ENCODE peak calls at places on chromosomes 1 and 21, in nine cellular contexts. R is CD8-positive, alpha-beta T cell; Q is lower lobe of right lung; H is heart left ventricle; O is fibroblast of lung; W is breast epithelium; T is uterus; S is stomach; X is mesenchymal stem cell. I is an unnamed sample. For H3K27me3, the result is how much of the 10 kb centered on the place peaks cover.

GRCh38 chr1:240285541-240285940 is 193.9 kb downstream of the FMN2 start:
- DNase-seq in R (no peak), Q (no peak), H (no peak), O (peak), W (no peak), T (no peak), S (no peak), X (peak), I (no peak)

GRCh38 chr1:57024855-57025254 is 59.0 kb upstream of the C8B start:
- DNase-seq in R (no peak), Q (no peak), H (no peak), O (no peak), W (no peak), T (no peak), S (no peak), X (no peak), I (no peak)

GRCh38 chr1:8727809-8728213 is 89.6 kb downstream of the RERE start:
- DNase-seq in R (no peak), Q (no peak), H (peak), O (peak), W (no peak), T (no peak), S (no peak), X (no peak), I (no peak)

GRCh38 chr1:243944429-243945160 is 94.6 kb upstream of the AKT3 start:
- DNase-seq in R (no peak), Q (no peak), H (no peak), O (peak), W (no peak), T (no peak), S (no peak), X (peak), I (no peak)

GRCh38 chr1:36178479-36179219 is 22.7 kb downstream of the MAP7D1 start:
- DNase-seq in R (no peak), Q (peak), H (peak), O (no peak), W (no peak), T (no peak), S (peak), X (no peak), I (no peak)

GRCh38 chr1:15329481-15329815 is 80.2 kb upstream of the EFHD2 start:
- DNase-seq in R (no peak), Q (no peak), H (no peak), O (no peak), W (no peak), T (no peak), S (no peak), X (no peak), I (no peak)

GRCh38 chr1:202852163-202852904 is 36.6 kb downstream of the RABIF start:
- DNase-seq in R (no peak), Q (no peak), H (no peak), O (peak), W (no peak), T (no peak), S (peak), X (peak), I (no peak)

GRCh38 chr1:18481190-18481920 is 625 bp downstream of the KLHDC7A start:
- DNase-seq in R (no peak), Q (no peak), H (no peak), O (no peak), W (no peak), T (no peak), S (peak), X (no peak), I (no peak)

GRCh38 chr1:201266276-201266675 is 17.0 kb upstream of the PKP1 start:
- DNase-seq in R (no peak), Q (no peak), H (no peak), O (no peak), W (no peak), T (no peak), S (no peak), X (no peak), I (no peak)

GRCh38 chr1:206693592-206693991 is 8.9 kb downstream of the MAPKAPK2 start:
- DNase-seq in R (no peak), Q (no peak), H (peak), O (peak), W (no peak), T (no peak), S (no peak), X (peak), I (no peak)

GRCh38 chr1:21384620-21385019 is 55.3 kb upstream of the NBPF3 start:
- DNase-seq in R (no peak), Q (peak), H (no peak), O (no peak), W (no peak), T (no peak), S (no peak), X (no peak), I (no peak)

GRCh38 chr1:165712764-165713163 is 14.4 kb upstream of the ALDH9A1 start:
- DNase-seq in R (no peak), Q (no peak), H (no peak), O (no peak), W (no peak), T (no peak), S (no peak), X (no peak), I (no peak)

GRCh38 chr1:168582690-168583325 is 6.4 kb downstream of the XCL1 start:
- DNase-seq in R (no peak), Q (no peak), H (no peak), O (peak), W (no peak), T (no peak), S (no peak), X (no peak), I (no peak)

GRCh38 chr1:80448081-80448480 is 1352.7 kb upstream of the ADGRL2 start:
- DNase-seq in R (no peak), Q (no peak), H (no peak), O (peak), W (no peak), T (no peak), S (no peak), X (no peak), I (no peak)

GRCh38 chr21:43814215-43815106 is 25.1 kb downstream of the RRP1 start:
- DNase-seq in R (no peak), Q (no peak), H (no peak), O (peak), W (no peak), T (no peak), S (no peak), X (no peak), I (no peak)

GRCh38 chr21:43210454-43211084 is 41.8 kb downstream of the CRYAA start:
- DNase-seq in R (no peak), Q (no peak), H (peak), O (no peak), W (peak), T (no peak), S (no peak), X (no peak), I (no peak)

GRCh38 chr1:6016191-6016865 is 24.1 kb upstream of the NPHP4 start:
- DNase-seq in R (no peak), Q (no peak), H (no peak), O (peak), W (no peak), T (no peak), S (no peak), X (no peak), I (no peak)

GRCh38 chr1:66925944-66926343 is 1.2 kb downstream of the MIER1 start:
- DNase-seq in R (no peak), Q (no peak), H (no peak), O (no peak), W (no peak), T (no peak), S (no peak), X (peak), I (no peak)

GRCh38 chr1:193181985-193182384 is 4.4 kb downstream of the B3GALT2 start:
- DNase-seq in R (no peak), Q (no peak), H (peak), O (peak), W (no peak), T (no peak), S (no peak), X (no peak), I (no peak)

GRCh38 chr1:247287460-247287859 is 31.6 kb downstream of the VN1R5 start:
- DNase-seq in R (no peak), Q (no peak), H (no peak), O (no peak), W (no peak), T (no peak), S (no peak), X (no peak), I (no peak)

GRCh38 chr1:243842978-243843490 is 7.0 kb downstream of the AKT3 start:
- DNase-seq in R (no peak), Q (no peak), H (no peak), O (peak), W (no peak), T (peak), S (no peak), X (peak), I (no peak)

GRCh38 chr1:232333419-232333767 is 296.5 kb downstream of the SIPA1L2 start:
- DNase-seq in R (no peak), Q (no peak), H (no peak), O (no peak), W (no peak), T (no peak), S (no peak), X (no peak), I (no peak)

GRCh38 chr1:241375906-241376305 is 18.9 kb upstream of the RGS7 start:
- DNase-seq in R (no peak), Q (no peak), H (no peak), O (no peak), W (no peak), T (no peak), S (no peak), X (no peak), I (no peak)

GRCh38 chr21:42463861-42464515 is 32.0 kb downstream of the RSPH1 start:
- DNase-seq in R (peak), Q (peak), H (no peak), O (peak), W (peak), T (no peak), S (peak), X (peak), I (peak)

GRCh38 chr21:44623575-44623974 is 3.3 kb upstream of the KRTAP10-9 start:
- DNase-seq in R (no peak), Q (no peak), H (no peak), O (no peak), W (no peak), T (no peak), S (no peak), X (no peak), I (no peak)

GRCh38 chr1:2534775-2535387 is 4.8 kb upstream of the HES5 start:
- DNase-seq in R (no peak), Q (peak), H (no peak), O (peak), W (no peak), T (no peak), S (no peak), X (peak), I (no peak)

GRCh38 chr1:43890815-43891214 is 42.8 kb upstream of the ARTN start:
- DNase-seq in R (no peak), Q (no peak), H (no peak), O (no peak), W (no peak), T (no peak), S (no peak), X (peak), I (no peak)

GRCh38 chr1:230071316-230071715 is 4.3 kb downstream of the GALNT2 start:
- DNase-seq in R (no peak), Q (no peak), H (no peak), O (no peak), W (no peak), T (no peak), S (no peak), X (no peak), I (no peak)

GRCh38 chr1:185864889-185865288 is 130.7 kb downstream of the HMCN1 start:
- DNase-seq in R (no peak), Q (no peak), H (no peak), O (peak), W (no peak), T (no peak), S (no peak), X (peak), I (no peak)

GRCh38 chr1:84758968-84759491 is 68.8 kb upstream of the SSX2IP start:
- DNase-seq in R (no peak), Q (no peak), H (no peak), O (peak), W (no peak), T (peak), S (no peak), X (peak), I (no peak)

GRCh38 chr1:205058853-205059252 is 15.8 kb downstream of the CNTN2 start:
- DNase-seq in R (no peak), Q (no peak), H (no peak), O (no peak), W (no peak), T (no peak), S (no peak), X (no peak), I (no peak)

GRCh38 chr1:205056188-205056611 is 13.2 kb downstream of the CNTN2 start:
- DNase-seq in R (no peak), Q (no peak), H (no peak), O (no peak), W (no peak), T (no peak), S (no peak), X (no peak), I (no peak)

GRCh38 chr1:205056956-205057568 is 14.1 kb downstream of the CNTN2 start:
- DNase-seq in R (no peak), Q (no peak), H (no peak), O (no peak), W (no peak), T (no peak), S (no peak), X (no peak), I (no peak)

GRCh38 chr1:205059660-205060059 is 16.6 kb downstream of the CNTN2 start:
- DNase-seq in R (no peak), Q (no peak), H (no peak), O (no peak), W (no peak), T (no peak), S (no peak), X (no peak), I (no peak)

DNA sequence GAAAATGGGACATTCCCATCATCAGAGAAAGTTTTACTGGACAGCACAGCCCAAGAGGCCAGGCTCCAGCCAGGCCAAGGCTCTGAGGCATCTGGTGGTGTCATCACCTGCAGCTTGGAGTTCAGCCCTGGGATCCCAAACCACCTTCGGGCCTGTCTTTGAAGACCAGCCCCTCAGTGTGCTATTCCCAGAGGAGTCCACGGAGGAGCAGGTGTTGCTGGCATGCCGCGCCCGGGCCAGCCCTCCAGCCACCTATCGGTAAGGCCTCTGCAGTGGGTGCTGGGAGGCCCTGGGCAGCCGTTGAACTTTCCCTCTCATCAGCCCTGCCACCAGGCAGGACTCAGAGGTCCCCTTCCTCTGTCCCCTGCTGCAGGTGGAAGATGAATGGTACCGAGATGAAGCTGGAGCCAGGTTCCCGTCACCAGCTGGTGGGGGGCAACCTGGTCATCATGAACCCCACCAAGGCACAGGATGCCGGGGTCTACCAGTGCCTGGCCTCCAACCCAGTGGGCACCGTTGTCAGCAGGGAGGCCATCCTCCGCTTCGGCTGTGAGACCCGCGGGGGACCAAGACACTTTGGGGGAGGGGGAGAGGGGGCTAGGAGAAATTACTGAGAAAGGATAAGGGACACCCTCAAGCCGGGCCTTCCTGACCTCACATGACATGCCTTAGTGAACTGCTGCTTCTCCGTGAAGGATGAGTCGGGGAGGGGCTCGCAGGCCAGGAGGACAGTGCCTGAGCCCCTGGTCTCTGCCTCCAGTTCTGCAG is 15.0 kb downstream of the CNTN2 start:
- DNase-seq in R (no peak), Q (no peak), H (no peak), O (no peak), W (no peak), T (no peak), S (no peak), X (no peak), I (no peak)
- H3K27ac ChIP-seq in R (no peak), Q (no peak), H (no peak), O (no peak), W (no peak), T (no peak), S (no peak), X (no peak), I (no peak)

GRCh38 chr1:145705634-145706033 is 1.5 kb downstream of the PDZK1 start:
- DNase-seq in R (no peak), Q (no peak), H (no peak), O (no peak), W (no peak), T (no peak), S (no peak), X (no peak), I (no peak)

GRCh38 chr1:145702052-145702451 is 5.1 kb downstream of the PDZK1 start:
- DNase-seq in R (no peak), Q (no peak), H (no peak), O (no peak), W (no peak), T (no peak), S (no peak), X (no peak), I (no peak)

GRCh38 chr1:145696630-145696960 is 10.6 kb downstream of the PDZK1 start:
- DNase-seq in R (no peak), Q (no peak), H (no peak), O (no peak), W (no peak), T (no peak), S (no peak), X (no peak), I (no peak)

GRCh38 chr1:145702826-145703225 is 4.3 kb downstream of the PDZK1 start:
- DNase-seq in R (no peak), Q (no peak), H (no peak), O (no peak), W (no peak), T (no peak), S (no peak), X (no peak), I (no peak)

DNA sequence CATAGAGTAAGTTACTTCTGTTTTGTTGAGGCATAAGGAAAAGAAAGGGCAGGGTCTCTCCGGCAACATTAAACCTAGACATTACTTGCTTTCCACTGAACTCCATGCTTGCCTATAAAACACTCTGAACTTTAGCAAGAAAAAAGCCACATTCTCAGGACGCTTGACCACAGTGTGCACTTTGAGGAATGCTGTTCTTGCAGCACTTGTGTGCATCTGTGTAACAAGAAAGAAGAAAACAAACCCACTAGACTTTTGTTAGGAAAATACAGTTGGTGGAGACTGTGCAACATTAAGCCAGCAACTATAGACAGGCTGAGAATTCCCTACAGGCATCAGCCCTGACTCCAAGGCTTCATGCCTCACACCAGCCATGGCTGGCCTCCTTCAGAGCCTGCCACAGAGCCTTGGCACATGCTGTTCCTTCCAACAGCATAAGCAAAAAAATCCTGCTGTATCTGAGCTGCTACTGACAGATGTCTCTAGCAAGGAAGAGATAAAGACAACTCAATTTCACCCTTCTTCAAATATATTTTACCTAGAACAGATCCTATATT is 5.8 kb downstream of the PDZK1 start:
- DNase-seq in R (no peak), Q (no peak), H (no peak), O (peak), W (no peak), T (no peak), S (no peak), X (peak), I (no peak)
- H3K27me3 ChIP-seq in R (under half), Q (under half), H (under half), O (under half), W (under half), T (under half), S (under half), X (under half), I (under half)

GRCh38 chr1:52601519-52601918 is 652 bp upstream of the GPX7 start:
- DNase-seq in R (no peak), Q (no peak), H (no peak), O (no peak), W (no peak), T (no peak), S (no peak), X (no peak), I (no peak)
- H3K27ac ChIP-seq in R (peak), Q (peak), H (peak), O (no peak), W (peak), T (peak), S (peak), X (no peak), I (peak)

GRCh38 chr1:31515061-31515775 is 61.1 kb upstream of the TINAGL1 start:
- DNase-seq in R (no peak), Q (no peak), H (no peak), O (no peak), W (no peak), T (no peak), S (no peak), X (no peak), I (no peak)
- H3K27me3 ChIP-seq in R (under half), Q (under half), H (under half), O (under half), W (under half), T (under half), S (under half), X (under half), I (under half)

GRCh38 chr1:111989531-111990025 is at the start of gene KCND3:
- DNase-seq in R (no peak), Q (peak), H (peak), O (peak), W (no peak), T (no peak), S (peak), X (peak), I (no peak)
- H3K27ac ChIP-seq in R (no peak), Q (no peak), H (peak), O (no peak), W (peak), T (peak), S (peak), X (no peak), I (no peak)